ENCODE peak calls at places on chromosome 11, in four cellular contexts. H is HCT116; L is AG10803; I is CD8-positive, alpha-beta T cell. Y is an unnamed sample.

GRCh38 chr11:43944761-43945311 is 2.4 kb downstream of the C11orf96 start:
- DNase-seq in H (no peak), L (no peak), I (peak), Y (peak)

GRCh38 chr11:134576721-134577171 is 164.7 kb upstream of the B3GAT1 start:
- DNase-seq in H (no peak), L (no peak), I (no peak), Y (no peak)

GRCh38 chr11:32113200-32113599 is 22.3 kb downstream of the RCN1 start:
- DNase-seq in H (no peak), L (no peak), I (no peak), Y (peak)

GRCh38 chr11:20913113-20913512 is 243.7 kb downstream of the NELL1 start:
- DNase-seq in H (no peak), L (no peak), I (no peak), Y (no peak)

GRCh38 chr11:1931791-1932480 is 12.4 kb downstream of the TNNT3 start:
- DNase-seq in H (no peak), L (no peak), I (peak), Y (no peak)

GRCh38 chr11:55624531-55624930 is 10.4 kb upstream of the OR4P4 start:
- DNase-seq in H (no peak), L (no peak), I (no peak), Y (no peak)

GRCh38 chr11:2574553-2575535 is 125.0 kb downstream of the KCNQ1OT1 start:
- DNase-seq in H (no peak), L (no peak), I (no peak), Y (no peak)

GRCh38 chr11:34250732-34251639 is 106.8 kb downstream of the ABTB2 start:
- DNase-seq in H (peak), L (peak), I (peak), Y (no peak)

GRCh38 chr11:73236879-73237278 is 18.8 kb downstream of the P2RY2 start:
- DNase-seq in H (peak), L (no peak), I (no peak), Y (peak)

GRCh38 chr11:22041039-22041438 is 151.8 kb upstream of the ANO5 start:
- DNase-seq in H (no peak), L (no peak), I (no peak), Y (no peak)

GRCh38 chr11:20158597-20159257 is 1.5 kb downstream of the DBX1 start:
- DNase-seq in H (no peak), L (peak), I (no peak), Y (peak)

GRCh38 chr11:3735827-3736226 is 61.5 kb downstream of the NUP98 start:
- DNase-seq in H (no peak), L (peak), I (no peak), Y (peak)

GRCh38 chr11:11841121-11841604 is 609 bp upstream of the USP47 start:
- DNase-seq in H (peak), L (peak), I (no peak), Y (no peak)

GRCh38 chr11:72574046-72574445 is 100.2 kb downstream of the PDE2A start:
- DNase-seq in H (no peak), L (no peak), I (no peak), Y (no peak)

GRCh38 chr11:30143098-30143705 is 87.6 kb upstream of the FSHB start:
- DNase-seq in H (peak), L (peak), I (no peak), Y (peak)

GRCh38 chr11:62025429-62026105 is 58.1 kb upstream of the FTH1 start:
- DNase-seq in H (peak), L (peak), I (peak), Y (peak)

GRCh38 chr11:19075636-19076035 is 15.1 kb upstream of the MRGPRX2 start:
- DNase-seq in H (no peak), L (peak), I (no peak), Y (no peak)

GRCh38 chr11:45089845-45090499 is 56.5 kb upstream of the PRDM11 start:
- DNase-seq in H (no peak), L (peak), I (no peak), Y (peak)

GRCh38 chr11:23875407-23875950 is 621.4 kb upstream of the LUZP2 start:
- DNase-seq in H (no peak), L (no peak), I (no peak), Y (no peak)

GRCh38 chr11:88103337-88104206 is 71.7 kb downstream of the RAB38 start:
- DNase-seq in H (peak), L (peak), I (peak), Y (peak)

GRCh38 chr11:122897606-122898210 is 15.1 kb downstream of the JHY start:
- DNase-seq in H (no peak), L (peak), I (no peak), Y (peak)

GRCh38 chr11:2701230-2701629 is 1.4 kb upstream of the KCNQ1OT1 start:
- DNase-seq in H (no peak), L (no peak), I (no peak), Y (no peak)

GRCh38 chr11:118434553-118435232 is 1.6 kb upstream of the KMT2A start:
- DNase-seq in H (no peak), L (no peak), I (peak), Y (peak)

GRCh38 chr11:96306933-96307747 is 35.9 kb downstream of the MAML2 start:
- DNase-seq in H (peak), L (peak), I (peak), Y (peak)

GRCh38 chr11:61071208-61071681 is 31.0 kb upstream of the CD5 start:
- DNase-seq in H (no peak), L (no peak), I (peak), Y (no peak)

GRCh38 chr11:62127426-62127825 is 3.6 kb downstream of the INCENP start:
- DNase-seq in H (no peak), L (no peak), I (no peak), Y (no peak)

GRCh38 chr11:107840120-107840479 is 18.5 kb downstream of the SLC35F2 start:
- DNase-seq in H (no peak), L (no peak), I (no peak), Y (no peak)
- H3K4me3 ChIP-seq in H (peak), L (peak), I (no peak), Y (peak)

DNA sequence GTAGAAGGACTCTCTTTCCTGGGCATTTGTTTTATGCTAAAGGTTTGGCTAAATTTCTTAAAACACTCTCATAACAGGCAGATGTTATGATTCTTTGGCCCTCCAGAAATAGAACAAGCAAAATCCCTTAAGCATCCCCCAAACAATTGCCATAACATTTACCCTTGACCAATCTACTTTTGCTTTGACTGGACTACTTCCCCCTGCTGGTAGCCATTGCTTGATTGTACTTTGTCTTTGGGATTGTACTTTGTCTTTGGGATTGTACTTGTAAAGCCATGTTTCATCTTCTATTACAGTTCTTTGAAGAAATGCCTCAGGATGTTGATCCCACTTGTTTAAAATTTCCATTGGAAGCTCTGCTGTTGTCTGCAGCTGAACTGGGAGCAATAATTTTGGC is 53.3 kb upstream of the GLYAT start:
- DNase-seq in H (no peak), L (no peak), I (no peak), Y (no peak)
- TF ChIP-seq CTCF in H (peak), L (peak), I (no peak), Y (no peak)

DNA sequence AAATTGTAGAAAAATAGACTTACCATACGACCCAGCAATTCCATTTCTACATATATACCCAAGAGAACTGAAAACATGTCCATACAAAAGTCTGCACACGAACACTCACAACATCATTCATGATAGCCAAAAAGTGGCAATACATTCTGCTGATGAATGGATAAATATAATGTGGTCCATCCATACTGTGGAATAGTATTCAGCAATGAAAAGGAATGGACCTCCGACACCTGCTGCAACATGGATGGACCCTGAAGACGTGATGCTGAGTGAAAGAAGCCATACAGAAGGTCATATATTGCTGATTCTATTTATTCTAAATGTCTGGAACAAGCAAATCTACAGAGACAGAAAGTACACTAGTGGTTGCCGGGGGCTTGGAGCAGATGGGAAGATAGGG is 19.2 kb downstream of the CPT1A start:
- DNase-seq in H (no peak), L (no peak), I (no peak), Y (no peak)
- H3K4me3 ChIP-seq in H (no peak), L (no peak), I (no peak), Y (no peak)

GRCh38 chr11:108664730-108665525 is at the start of gene DDX10:
- DNase-seq in H (peak), L (peak), I (peak), Y (peak)
- TF ChIP-seq CTCF in H (no peak), L (peak), I (no peak), Y (peak)

DNA sequence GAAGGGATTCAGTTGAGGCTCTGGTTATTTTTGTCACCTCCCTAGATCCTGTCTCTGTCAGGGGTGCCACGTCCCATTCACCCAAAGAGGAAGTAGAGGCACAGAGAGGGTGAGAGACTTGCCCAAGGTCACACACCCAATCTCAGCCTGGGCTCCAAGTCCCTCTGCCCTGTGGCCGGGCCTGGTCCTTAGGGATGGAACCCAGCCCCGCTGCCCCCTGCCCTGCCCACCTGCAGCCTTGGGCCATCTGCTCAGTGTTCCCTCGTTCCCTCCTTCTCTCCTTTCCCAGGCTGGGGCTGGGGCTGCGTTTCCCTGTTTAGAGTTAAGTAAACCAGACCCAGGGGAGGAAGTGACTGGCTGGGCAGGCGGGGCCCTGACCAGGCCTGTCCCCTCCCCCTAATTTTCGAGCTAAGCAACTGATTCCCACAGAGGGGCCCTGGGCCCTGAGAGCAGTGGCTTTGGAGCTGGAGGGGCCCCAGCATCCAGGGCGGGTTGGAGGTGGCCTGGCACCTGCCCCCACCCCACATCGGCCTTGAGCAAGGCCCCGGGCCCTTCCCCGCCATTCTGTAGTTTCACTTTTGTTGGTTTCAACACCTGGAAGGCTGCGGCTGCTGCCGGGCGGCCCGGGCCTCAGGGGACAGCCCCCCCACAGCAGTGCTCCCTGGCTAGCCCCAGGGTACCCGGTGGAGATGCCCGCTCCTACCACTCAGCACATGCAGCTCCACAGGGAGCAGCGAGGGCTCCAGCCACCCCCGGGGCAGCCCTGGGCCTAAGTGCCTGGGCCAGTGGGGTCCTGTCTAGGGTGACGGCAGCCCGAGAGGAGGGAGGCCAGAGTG is 1.5 kb downstream of the TCIRG1 start:
- DNase-seq in H (no peak), L (peak), I (peak), Y (peak)
- H3K4me3 ChIP-seq in H (peak), L (peak), I (peak), Y (peak)

GRCh38 chr11:76217653-76218160 is 11.4 kb upstream of the WNT11 start:
- DNase-seq in H (no peak), L (no peak), I (no peak), Y (no peak)

GRCh38 chr11:76215946-76216345 is 9.6 kb upstream of the WNT11 start:
- DNase-seq in H (no peak), L (peak), I (no peak), Y (no peak)

GRCh38 chr11:76216536-76217326 is 10.4 kb upstream of the WNT11 start:
- DNase-seq in H (no peak), L (peak), I (no peak), Y (no peak)

GRCh38 chr11:76214186-76214585 is 7.9 kb upstream of the WNT11 start:
- DNase-seq in H (no peak), L (no peak), I (no peak), Y (no peak)

DNA sequence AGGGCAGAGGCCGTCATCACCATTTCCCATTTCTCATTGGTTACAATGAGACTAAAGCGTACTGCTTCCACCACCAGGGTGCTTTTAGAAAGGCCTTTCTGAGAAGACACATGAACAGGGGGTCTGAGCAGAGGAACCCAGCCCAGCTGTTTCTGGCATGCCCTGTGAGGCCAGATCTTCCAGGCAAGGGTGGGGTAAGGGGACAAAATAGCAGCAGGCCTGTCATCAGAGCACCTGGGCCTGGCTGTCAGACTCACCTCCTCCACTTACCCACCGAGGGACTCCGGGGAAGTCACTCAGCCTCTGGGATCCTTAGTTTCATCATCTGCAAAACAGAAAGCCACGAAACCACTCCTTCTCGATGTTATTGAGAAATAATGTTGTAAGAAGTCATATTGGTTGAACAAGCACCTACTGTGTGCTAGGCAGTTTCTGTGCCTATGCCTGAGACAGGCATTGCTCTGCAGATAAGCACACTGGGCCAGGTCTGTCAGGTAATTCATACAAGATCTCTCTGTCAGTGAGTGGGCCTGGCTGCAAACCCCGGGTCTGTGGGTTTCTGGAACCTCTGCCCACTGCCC is 8.8 kb upstream of the WNT11 start:
- DNase-seq in H (no peak), L (no peak), I (no peak), Y (no peak)
- TF ChIP-seq CTCF in H (no peak), L (no peak), I (no peak), Y (no peak)

GRCh38 chr11:121591405-121592033 is 138.8 kb upstream of the SORL1-AS1 start:
- DNase-seq in H (peak), L (peak), I (peak), Y (peak)
- H3K4me3 ChIP-seq in H (no peak), L (no peak), I (no peak), Y (no peak)

GRCh38 chr11:121421149-121421906 is 30.8 kb upstream of the SORL1 start:
- DNase-seq in H (no peak), L (no peak), I (no peak), Y (no peak)
- TF ChIP-seq CTCF in H (no peak), L (no peak), I (no peak), Y (no peak)

Y was measured in fibroblast of villous mesenchyme.